ENCODE peak calls at places on chromosomes 1 and 21, in four cellular contexts. One of them, this sample, is unnamed.

GRCh38 chr21:45405819-45406762 is 1.1 kb downstream of the COL18A1 start:
- DNase-seq in GM23338: peak
- DNase-seq in colonic mucosa: no peak
- DNase-seq in iris pigment epithelial cell: no peak
- DNase-seq in this sample: no peak

GRCh38 chr1:160205974-160206369 is 788 bp downstream of the PEA15 start:
- DNase-seq in GM23338: no peak
- DNase-seq in colonic mucosa: peak
- DNase-seq in iris pigment epithelial cell: peak
- DNase-seq in this sample: no peak

GRCh38 chr21:28487455-28488070 is 505.1 kb downstream of the LTN1 start:
- DNase-seq in GM23338: no peak
- DNase-seq in colonic mucosa: no peak
- DNase-seq in iris pigment epithelial cell: no peak
- DNase-seq in this sample: no peak

GRCh38 chr1:215104283-215104682 is 21.7 kb downstream of the KCNK2 start:
- DNase-seq in GM23338: no peak
- DNase-seq in colonic mucosa: no peak
- DNase-seq in iris pigment epithelial cell: peak
- DNase-seq in this sample: no peak

GRCh38 chr1:66182551-66183178 is 351.3 kb upstream of the SGIP1 start:
- DNase-seq in GM23338: no peak
- DNase-seq in colonic mucosa: no peak
- DNase-seq in iris pigment epithelial cell: peak
- DNase-seq in this sample: peak

GRCh38 chr1:36365310-36365895 is 20.3 kb downstream of the STK40 start:
- DNase-seq in GM23338: no peak
- DNase-seq in colonic mucosa: no peak
- DNase-seq in iris pigment epithelial cell: peak
- DNase-seq in this sample: no peak

GRCh38 chr1:31672988-31673387 is 28.3 kb upstream of the PEF1 start:
- DNase-seq in GM23338: peak
- DNase-seq in colonic mucosa: no peak
- DNase-seq in iris pigment epithelial cell: no peak
- DNase-seq in this sample: no peak

GRCh38 chr1:9069324-9070100 is at the start of gene SLC2A5:
- DNase-seq in GM23338: no peak
- DNase-seq in colonic mucosa: peak
- DNase-seq in iris pigment epithelial cell: no peak
- DNase-seq in this sample: no peak

GRCh38 chr21:19368944-19369343 is 965.4 kb upstream of the TMPRSS15 start:
- DNase-seq in GM23338: no peak
- DNase-seq in colonic mucosa: no peak
- DNase-seq in iris pigment epithelial cell: no peak
- DNase-seq in this sample: no peak

GRCh38 chr1:54569339-54569738 is 21.3 kb downstream of the ACOT11 start:
- DNase-seq in GM23338: no peak
- DNase-seq in colonic mucosa: no peak
- DNase-seq in iris pigment epithelial cell: peak
- DNase-seq in this sample: no peak

GRCh38 chr1:115980998-115981993 is 5.0 kb downstream of the SLC22A15 start:
- DNase-seq in GM23338: peak
- DNase-seq in colonic mucosa: peak
- DNase-seq in iris pigment epithelial cell: peak
- DNase-seq in this sample: peak

GRCh38 chr21:39911286-39911685 is 44.0 kb downstream of the PCP4 start:
- DNase-seq in GM23338: peak
- DNase-seq in colonic mucosa: no peak
- DNase-seq in iris pigment epithelial cell: no peak
- DNase-seq in this sample: no peak

GRCh38 chr1:23194119-23194984 is 22.9 kb downstream of the HTR1D start:
- DNase-seq in GM23338: no peak
- DNase-seq in colonic mucosa: no peak
- DNase-seq in iris pigment epithelial cell: peak
- DNase-seq in this sample: peak

GRCh38 chr1:186202174-186202843 is 172.7 kb downstream of the TPR start:
- DNase-seq in GM23338: no peak
- DNase-seq in colonic mucosa: no peak
- DNase-seq in iris pigment epithelial cell: no peak
- DNase-seq in this sample: peak

GRCh38 chr21:39319251-39319756 is 5.9 kb upstream of the BRWD1 start:
- DNase-seq in GM23338: no peak
- DNase-seq in colonic mucosa: no peak
- DNase-seq in iris pigment epithelial cell: peak
- DNase-seq in this sample: no peak

GRCh38 chr1:46804027-46804889 is 5.4 kb downstream of the CYP4B1 start:
- DNase-seq in GM23338: no peak
- DNase-seq in colonic mucosa: no peak
- DNase-seq in iris pigment epithelial cell: no peak
- DNase-seq in this sample: no peak

GRCh38 chr1:182567629-182568028 is 21.4 kb downstream of the RNASEL start:
- DNase-seq in GM23338: no peak
- DNase-seq in colonic mucosa: peak
- DNase-seq in iris pigment epithelial cell: no peak
- DNase-seq in this sample: no peak

GRCh38 chr1:85884372-85885035 is 176.3 kb upstream of the ZNHIT6 start:
- DNase-seq in GM23338: peak
- DNase-seq in colonic mucosa: no peak
- DNase-seq in iris pigment epithelial cell: peak
- DNase-seq in this sample: peak

GRCh38 chr1:20153000-20153418 is 13.9 kb downstream of the PLA2G2F start:
- DNase-seq in GM23338: peak
- DNase-seq in colonic mucosa: no peak
- DNase-seq in iris pigment epithelial cell: no peak
- DNase-seq in this sample: peak

GRCh38 chr1:176880954-176881595 is 283.4 kb downstream of the ASTN1 start:
- DNase-seq in GM23338: peak
- DNase-seq in colonic mucosa: peak
- DNase-seq in iris pigment epithelial cell: peak
- DNase-seq in this sample: peak

GRCh38 chr1:44714944-44715571 is 15.9 kb downstream of the RNU5D-1 start:
- DNase-seq in GM23338: peak
- DNase-seq in colonic mucosa: peak
- DNase-seq in iris pigment epithelial cell: peak
- DNase-seq in this sample: no peak

GRCh38 chr1:39969048-39969447 is 14.1 kb downstream of the MFSD2A start:
- DNase-seq in GM23338: no peak
- DNase-seq in colonic mucosa: no peak
- DNase-seq in iris pigment epithelial cell: no peak
- DNase-seq in this sample: no peak

GRCh38 chr1:108661030-108661609 is at the start of gene HENMT1:
- DNase-seq in GM23338: peak
- DNase-seq in colonic mucosa: peak
- DNase-seq in iris pigment epithelial cell: peak
- DNase-seq in this sample: peak

GRCh38 chr1:172882385-172882784 is 168.4 kb downstream of the TNFSF18 start:
- DNase-seq in GM23338: no peak
- DNase-seq in colonic mucosa: no peak
- DNase-seq in iris pigment epithelial cell: no peak
- DNase-seq in this sample: no peak

GRCh38 chr1:85465099-85465790 is at the start of gene DDAH1:
- DNase-seq in GM23338: peak
- DNase-seq in colonic mucosa: peak
- DNase-seq in iris pigment epithelial cell: peak
- DNase-seq in this sample: peak

GRCh38 chr1:94804442-94804837 is 15.7 kb upstream of the SLC44A3 start:
- DNase-seq in GM23338: no peak
- DNase-seq in colonic mucosa: no peak
- DNase-seq in iris pigment epithelial cell: no peak
- DNase-seq in this sample: no peak

GRCh38 chr1:115041654-115042053 is 12.0 kb downstream of the TSHB start:
- DNase-seq in GM23338: peak
- DNase-seq in colonic mucosa: no peak
- DNase-seq in iris pigment epithelial cell: peak
- DNase-seq in this sample: no peak

GRCh38 chr21:37358392-37358791 is 8.2 kb upstream of the DYRK1A start:
- DNase-seq in GM23338: no peak
- DNase-seq in colonic mucosa: no peak
- DNase-seq in iris pigment epithelial cell: no peak
- DNase-seq in this sample: no peak

GRCh38 chr1:66752671-66753371 is 562 bp downstream of the DYNLT5 start:
- DNase-seq in GM23338: no peak
- DNase-seq in colonic mucosa: no peak
- DNase-seq in iris pigment epithelial cell: no peak
- DNase-seq in this sample: no peak

GRCh38 chr1:81158592-81158991 is 642.1 kb upstream of the ADGRL2 start:
- DNase-seq in GM23338: no peak
- DNase-seq in colonic mucosa: no peak
- DNase-seq in iris pigment epithelial cell: peak
- DNase-seq in this sample: no peak

GRCh38 chr21:33061233-33061632 is 8.7 kb upstream of the OLIG1 start:
- DNase-seq in GM23338: no peak
- DNase-seq in colonic mucosa: no peak
- DNase-seq in iris pigment epithelial cell: no peak
- DNase-seq in this sample: no peak

GRCh38 chr1:225230483-225230882 is 197.4 kb downstream of the LBR start:
- DNase-seq in GM23338: no peak
- DNase-seq in colonic mucosa: no peak
- DNase-seq in iris pigment epithelial cell: no peak
- DNase-seq in this sample: no peak

GRCh38 chr1:88608139-88608943 is 75.7 kb upstream of the PKN2 start:
- DNase-seq in GM23338: peak
- DNase-seq in colonic mucosa: no peak
- DNase-seq in iris pigment epithelial cell: peak
- DNase-seq in this sample: no peak

GRCh38 chr1:151158751-151159251 is 2.4 kb downstream of the TNFAIP8L2 start:
- DNase-seq in GM23338: peak
- DNase-seq in colonic mucosa: no peak
- DNase-seq in iris pigment epithelial cell: no peak
- DNase-seq in this sample: no peak

GRCh38 chr1:244231193-244231571 is 180.1 kb downstream of the ZBTB18 start:
- DNase-seq in GM23338: peak
- DNase-seq in colonic mucosa: no peak
- DNase-seq in iris pigment epithelial cell: peak
- DNase-seq in this sample: no peak

GRCh38 chr1:6286266-6286665 is 25.4 kb upstream of the GPR153 start:
- DNase-seq in GM23338: no peak
- DNase-seq in colonic mucosa: no peak
- DNase-seq in iris pigment epithelial cell: no peak
- DNase-seq in this sample: no peak